ENCODE peak calls at places on chromosomes 11 and 22, in eight cellular contexts. R is GM20000, E is GM10248, J is H1, Z is choroid plexus epithelial cell, M is Calu3, T is ovary, A is lower lobe of right lung. I is an unnamed sample.

GRCh38 chr22:38618682-38619081 is 37.5 kb downstream of the FAM227A start:
- DNase-seq in R (no peak), E (no peak), J (no peak), Z (peak), M (no peak), T (no peak), A (no peak), I (no peak)

GRCh38 chr11:87719311-87720073 is 455.8 kb downstream of the RAB38 start:
- DNase-seq in R (no peak), E (no peak), J (no peak), Z (peak), M (no peak), T (no peak), A (no peak), I (no peak)

GRCh38 chr11:16997624-16998023 is 16.6 kb downstream of the PLEKHA7 start:
- DNase-seq in R (no peak), E (no peak), J (no peak), Z (no peak), M (no peak), T (no peak), A (no peak), I (no peak)

GRCh38 chr22:35177811-35178210 is 79.5 kb upstream of the HMGXB4 start:
- DNase-seq in R (no peak), E (no peak), J (no peak), Z (no peak), M (no peak), T (no peak), A (no peak), I (no peak)

GRCh38 chr11:64356498-64357411 is 2.2 kb upstream of the RPS6KA4 start:
- DNase-seq in R (peak), E (no peak), J (peak), Z (peak), M (peak), T (no peak), A (no peak), I (peak)

GRCh38 chr22:44947846-44948245 is 62.0 kb downstream of the PHF21B start:
- DNase-seq in R (no peak), E (no peak), J (no peak), Z (no peak), M (no peak), T (no peak), A (no peak), I (no peak)

GRCh38 chr11:4658629-4659453 is 15.1 kb downstream of the OR51E1 start:
- DNase-seq in R (no peak), E (no peak), J (no peak), Z (peak), M (no peak), T (no peak), A (no peak), I (no peak)

GRCh38 chr11:110251837-110252236 is 44.6 kb downstream of the RDX start:
- DNase-seq in R (no peak), E (no peak), J (no peak), Z (peak), M (peak), T (no peak), A (no peak), I (no peak)

GRCh38 chr11:27201454-27202302 is 161.1 kb downstream of the BBOX1 start:
- DNase-seq in R (no peak), E (no peak), J (no peak), Z (peak), M (peak), T (peak), A (peak), I (no peak)

GRCh38 chr22:33841281-33842005 is 78.8 kb downstream of the LARGE1 start:
- DNase-seq in R (peak), E (no peak), J (no peak), Z (no peak), M (no peak), T (no peak), A (no peak), I (no peak)

GRCh38 chr11:75342966-75343870 is 8.2 kb downstream of the ARRB1 start:
- DNase-seq in R (no peak), E (no peak), J (no peak), Z (no peak), M (peak), T (peak), A (peak), I (no peak)

GRCh38 chr11:9922806-9923205 is 258.9 kb downstream of the SWAP70 start:
- DNase-seq in R (no peak), E (no peak), J (peak), Z (peak), M (no peak), T (no peak), A (no peak), I (no peak)

GRCh38 chr11:4459470-4459869 is 10.4 kb downstream of the OR52K2 start:
- DNase-seq in R (no peak), E (no peak), J (no peak), Z (peak), M (peak), T (peak), A (peak), I (no peak)

GRCh38 chr11:45919276-45919675 is 1.6 kb upstream of the PEX16 start:
- DNase-seq in R (no peak), E (no peak), J (no peak), Z (no peak), M (no peak), T (no peak), A (peak), I (no peak)

GRCh38 chr11:12769834-12770345 is 95.7 kb downstream of the TEAD1 start:
- DNase-seq in R (no peak), E (no peak), J (no peak), Z (peak), M (peak), T (no peak), A (no peak), I (no peak)

GRCh38 chr22:46368871-46369715 is 33.6 kb downstream of the TRMU start:
- DNase-seq in R (no peak), E (no peak), J (no peak), Z (no peak), M (no peak), T (peak), A (no peak), I (no peak)

GRCh38 chr22:31148953-31149627 is 8.8 kb upstream of the PLA2G3 start:
- DNase-seq in R (peak), E (peak), J (peak), Z (peak), M (peak), T (peak), A (peak), I (peak)

GRCh38 chr11:89293966-89294679 is 116.4 kb downstream of the TYR start:
- DNase-seq in R (no peak), E (no peak), J (peak), Z (peak), M (no peak), T (peak), A (no peak), I (peak)

GRCh38 chr11:2880646-2881045 is 4.9 kb downstream of the CDKN1C start:
- DNase-seq in R (no peak), E (no peak), J (no peak), Z (no peak), M (no peak), T (no peak), A (no peak), I (no peak)

GRCh38 chr11:104700609-104701008 is 197.7 kb downstream of the CASP12 start:
- DNase-seq in R (no peak), E (no peak), J (no peak), Z (peak), M (no peak), T (no peak), A (no peak), I (no peak)

GRCh38 chr11:67648140-67648795 is 2.3 kb downstream of the ACY3 start:
- DNase-seq in R (peak), E (peak), J (peak), Z (no peak), M (no peak), T (no peak), A (no peak), I (no peak)

GRCh38 chr22:33832558-33833151 is 87.6 kb downstream of the LARGE1 start:
- DNase-seq in R (no peak), E (no peak), J (no peak), Z (peak), M (no peak), T (no peak), A (no peak), I (no peak)

GRCh38 chr11:57586711-57587110 is 10.8 kb upstream of the SERPING1 start:
- DNase-seq in R (no peak), E (no peak), J (no peak), Z (no peak), M (no peak), T (no peak), A (no peak), I (no peak)

GRCh38 chr11:94853836-94854235 is 85.7 kb downstream of the AMOTL1 start:
- DNase-seq in R (no peak), E (no peak), J (no peak), Z (no peak), M (no peak), T (no peak), A (no peak), I (no peak)

GRCh38 chr22:35648066-35649025 is at the start of gene APOL6:
- DNase-seq in R (peak), E (peak), J (peak), Z (peak), M (peak), T (peak), A (no peak), I (no peak)

GRCh38 chr11:63961608-63962412 is 12.6 kb upstream of the COX8A start:
- DNase-seq in R (no peak), E (no peak), J (no peak), Z (peak), M (no peak), T (no peak), A (no peak), I (no peak)

GRCh38 chr11:130001491-130002351 is 914 bp downstream of the PRDM10 start:
- DNase-seq in R (no peak), E (peak), J (peak), Z (peak), M (peak), T (no peak), A (peak), I (no peak)

GRCh38 chr11:1200611-1201191 is 22.2 kb upstream of the MUC5B start:
- DNase-seq in R (peak), E (no peak), J (no peak), Z (no peak), M (no peak), T (no peak), A (peak), I (no peak)

GRCh38 chr22:43186272-43187170 is at the start of gene TTLL12:
- DNase-seq in R (peak), E (peak), J (no peak), Z (peak), M (peak), T (peak), A (peak), I (peak)

GRCh38 chr22:43829904-43830851 is 18.1 kb upstream of the EFCAB6 start:
- DNase-seq in R (no peak), E (no peak), J (no peak), Z (peak), M (no peak), T (no peak), A (peak), I (no peak)

GRCh38 chr11:67371549-67372231 is 1.7 kb downstream of the CLCF1 start:
- DNase-seq in R (peak), E (peak), J (peak), Z (peak), M (peak), T (no peak), A (peak), I (no peak)

GRCh38 chr11:62124186-62125113 is 639 bp downstream of the INCENP start:
- DNase-seq in R (peak), E (peak), J (no peak), Z (peak), M (peak), T (peak), A (no peak), I (peak)

GRCh38 chr11:2928605-2929510 is at the start of gene PHLDA2:
- DNase-seq in R (peak), E (peak), J (peak), Z (peak), M (peak), T (no peak), A (peak), I (no peak)

GRCh38 chr11:64040684-64041267 is 5.0 kb downstream of the FLRT1 start:
- DNase-seq in R (no peak), E (no peak), J (peak), Z (no peak), M (peak), T (no peak), A (no peak), I (no peak)

GRCh38 chr11:58811499-58811898 is 33.0 kb downstream of the GLYATL2 start:
- DNase-seq in R (no peak), E (no peak), J (no peak), Z (no peak), M (no peak), T (no peak), A (no peak), I (no peak)
- TF ChIP-seq CTCF in R (no peak), E (no peak), J (no peak), Z (no peak), M (no peak), T (no peak), A (no peak), I (no peak)

DNA sequence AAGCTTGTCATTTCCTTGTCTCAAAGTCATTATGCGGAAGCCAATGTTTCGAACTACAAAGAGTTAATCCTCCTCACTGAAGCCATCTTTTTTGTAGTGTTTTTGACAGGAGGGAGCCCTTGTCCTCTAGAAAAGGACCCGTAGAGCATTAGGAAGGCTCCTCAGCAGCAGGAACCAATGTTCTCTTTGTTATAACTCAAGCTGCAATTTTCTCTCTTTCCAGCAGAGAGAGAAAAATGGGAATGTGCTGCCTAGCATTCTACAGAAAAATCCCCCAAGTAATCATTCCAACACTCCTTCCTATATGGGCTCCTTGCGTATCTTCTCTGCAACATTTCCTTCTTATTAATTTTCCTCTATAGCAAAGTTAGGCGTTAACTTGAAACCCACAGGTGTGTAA is 30.6 kb downstream of the SC5D start:
- DNase-seq in R (no peak), E (no peak), J (no peak), Z (no peak), M (no peak), T (no peak), A (no peak), I (no peak)
- TF ChIP-seq CTCF in R (no peak), E (no peak), J (no peak), Z (no peak), M (no peak), T (no peak), A (no peak), I (no peak)

GRCh38 chr11:93089474-93090102 is 108.2 kb downstream of the SLC36A4 start:
- DNase-seq in R (no peak), E (peak), J (no peak), Z (peak), M (peak), T (no peak), A (no peak), I (no peak)
- TF ChIP-seq CTCF in R (peak), E (peak), J (no peak), Z (peak), M (no peak), T (no peak), A (peak), I (peak)

GRCh38 chr22:41912338-41913039 is 2.4 kb downstream of the SHISA8 start:
- DNase-seq in R (no peak), E (no peak), J (no peak), Z (no peak), M (no peak), T (no peak), A (no peak), I (no peak)

GRCh38 chr22:41913040-41913719 is 1.7 kb downstream of the SHISA8 start:
- DNase-seq in R (no peak), E (no peak), J (no peak), Z (no peak), M (no peak), T (no peak), A (no peak), I (no peak)

GRCh38 chr22:41914611-41915034 is 251 bp downstream of the SHISA8 start:
- DNase-seq in R (peak), E (no peak), J (no peak), Z (no peak), M (no peak), T (no peak), A (no peak), I (no peak)

GRCh38 chr22:41915035-41915782 is at the start of gene SHISA8:
- DNase-seq in R (peak), E (peak), J (no peak), Z (peak), M (peak), T (peak), A (no peak), I (no peak)

DNA sequence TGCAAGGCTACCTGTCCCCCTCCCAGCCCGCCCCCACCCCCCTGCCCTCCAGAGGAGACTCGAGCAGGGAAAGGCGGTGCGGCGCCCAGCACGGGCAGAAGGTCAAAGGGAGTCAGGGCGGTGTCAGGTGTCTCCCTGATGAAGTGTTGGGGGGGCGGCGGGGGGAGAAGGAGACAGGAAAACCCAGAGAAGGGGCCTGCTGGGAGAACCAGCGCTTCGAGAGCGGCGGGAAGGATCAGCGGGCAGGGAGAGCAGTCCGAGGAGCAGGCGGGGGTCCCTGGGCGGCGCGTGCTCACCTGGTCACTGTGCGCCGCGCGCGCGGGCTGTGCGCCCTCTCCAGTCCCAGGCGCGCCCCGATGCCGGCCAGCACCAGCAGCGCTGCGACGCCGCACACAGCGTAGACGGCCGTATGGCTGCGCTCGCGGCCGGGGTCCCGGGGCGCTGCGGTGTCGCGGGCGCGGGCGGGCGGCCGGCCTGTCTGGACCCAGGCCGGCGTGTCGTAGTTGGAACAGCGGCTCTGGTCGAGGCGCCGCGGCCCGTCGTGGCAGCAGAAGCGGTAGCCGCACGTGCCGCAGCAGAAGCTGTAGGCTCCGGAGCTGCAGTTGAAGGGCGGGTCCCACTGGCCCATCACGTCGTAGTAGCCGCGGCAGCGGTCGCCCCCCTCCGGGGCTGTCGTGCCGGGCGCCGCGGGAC is 886 bp downstream of the SHISA8 start:
- DNase-seq in R (no peak), E (no peak), J (no peak), Z (no peak), M (no peak), T (no peak), A (no peak), I (no peak)
- TF ChIP-seq CTCF in R (no peak), E (peak), J (no peak), Z (no peak), M (no peak), T (no peak), A (no peak), I (no peak)

GRCh38 chr22:36904260-36904659 is 9.2 kb upstream of the CSF2RB start:
- DNase-seq in R (no peak), E (no peak), J (no peak), Z (no peak), M (no peak), T (no peak), A (no peak), I (no peak)
- TF ChIP-seq CTCF in R (no peak), E (no peak), J (peak), Z (peak), M (no peak), T (no peak), A (no peak), I (peak)

GRCh38 chr11:117143390-117143789 is 697 bp upstream of the PAFAH1B2 start:
- DNase-seq in R (peak), E (peak), J (no peak), Z (peak), M (no peak), T (peak), A (peak), I (no peak)

GRCh38 chr11:117146521-117146920 is 2.4 kb downstream of the PAFAH1B2 start:
- DNase-seq in R (no peak), E (no peak), J (no peak), Z (peak), M (no peak), T (no peak), A (no peak), I (no peak)

GRCh38 chr11:117144477-117145392 is 648 bp downstream of the PAFAH1B2 start:
- DNase-seq in R (peak), E (peak), J (no peak), Z (peak), M (peak), T (peak), A (peak), I (peak)

GRCh38 chr11:117143871-117144476 is at the start of gene PAFAH1B2:
- DNase-seq in R (peak), E (peak), J (peak), Z (peak), M (peak), T (peak), A (peak), I (peak)

GRCh38 chr11:117145393-117145761 is 1.3 kb downstream of the PAFAH1B2 start:
- DNase-seq in R (peak), E (peak), J (no peak), Z (peak), M (no peak), T (no peak), A (no peak), I (no peak)
- TF ChIP-seq CTCF in R (no peak), E (no peak), J (no peak), Z (peak), M (no peak), T (no peak), A (no peak), I (peak)

DNA sequence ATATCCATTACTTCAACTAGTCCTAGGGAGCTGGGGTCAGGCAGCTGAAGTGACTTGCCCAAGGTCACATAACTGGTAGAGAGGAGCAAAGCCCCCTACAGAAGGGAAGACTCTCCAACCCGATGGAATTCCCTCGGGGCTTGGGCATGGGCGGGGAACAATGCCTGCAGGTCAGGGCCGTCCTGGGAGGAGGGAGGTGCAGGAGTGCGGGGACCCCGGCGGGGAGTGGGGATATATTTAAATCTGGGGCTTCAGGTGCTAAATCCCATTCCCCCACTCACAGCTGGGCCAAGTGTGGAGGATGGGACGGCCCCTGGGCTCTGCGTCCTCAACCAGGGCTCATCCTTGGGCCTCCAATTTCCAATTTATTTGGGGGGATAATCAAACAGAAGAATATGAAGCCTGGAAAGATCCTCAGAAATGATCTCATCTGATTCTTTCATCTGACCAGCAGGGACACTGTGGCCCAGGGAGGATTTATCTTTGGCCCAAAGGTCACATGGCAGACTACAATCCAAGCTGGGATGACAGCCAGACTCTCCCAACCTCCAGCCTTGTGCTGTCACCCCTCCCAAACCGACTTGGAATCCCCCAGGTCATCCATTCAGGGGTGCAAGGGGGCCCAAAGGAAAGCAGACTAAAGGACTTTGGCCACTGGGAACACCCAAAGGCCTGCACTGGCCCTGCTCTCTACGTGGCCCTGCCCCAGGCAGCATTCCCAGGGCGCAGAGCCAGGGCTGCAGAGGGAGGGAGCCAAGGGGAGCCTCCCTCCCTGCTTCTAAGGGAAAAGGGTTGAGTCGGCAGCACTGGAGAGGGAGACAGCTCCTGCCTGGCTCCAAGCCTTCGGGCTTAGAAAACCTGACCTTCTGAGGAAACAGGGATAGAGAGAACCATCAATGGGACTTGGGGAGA is 8.7 kb upstream of the C1QTNF6 start:
- DNase-seq in R (no peak), E (no peak), J (no peak), Z (peak), M (peak), T (peak), A (peak), I (no peak)
- TF ChIP-seq CTCF in R (no peak), E (no peak), J (no peak), Z (peak), M (no peak), T (no peak), A (no peak), I (no peak)